ENCODE peak calls at places on chromosomes 13 and 19, in ten cellular contexts. O, I, Q, Y, K, C, Z, X, P and N are unnamed samples.
A peak's percentile ranks its signal among the peaks of the same experiment; 100 is the strongest.

GRCh38 chr19:1650627-1651009 is 1.8 kb downstream of the TCF3 start:
- DNase-seq in P (no peak), C (no peak), I (peak; percentile 30), Y (no peak), Z (no peak), X (no peak), Q (no peak), K (no peak), O (no peak), N (peak; percentile 36)

GRCh38 chr13:20489185-20489820 is 36.4 kb downstream of the CRYL1 start:
- DNase-seq in Q (no peak), C (no peak), O (peak; percentile 88), X (peak; percentile 53), K (peak; percentile 25), P (no peak), I (peak; percentile 74), Y (peak; percentile 61), Z (no peak), N (no peak)

GRCh38 chr13:111886217-111886945 is 180.6 kb upstream of the SOX1 start:
- DNase-seq in Q (no peak), O (no peak), C (no peak), K (no peak), Z (no peak), P (no peak), I (no peak), X (no peak), Y (no peak), N (no peak)

GRCh38 chr19:2014731-2015610 is 543 bp downstream of the BTBD2 start:
- DNase-seq in X (peak; percentile 68), O (peak; percentile 51), Z (no peak), Q (no peak), K (no peak), C (no peak), I (no peak), P (no peak), Y (no peak), N (peak; percentile 78)

GRCh38 chr13:39148513-39148961 is 110.3 kb downstream of the NHLRC3 start:
- DNase-seq in C (no peak), O (no peak), I (no peak), K (peak; percentile 0), Z (no peak), P (no peak), X (peak; percentile 20), Y (peak; percentile 0), Q (no peak), N (peak; percentile 84)

GRCh38 chr19:4456566-4456842 is 1.1 kb downstream of the UBXN6 start:
- DNase-seq in K (peak; percentile 52), X (peak; percentile 72), Q (no peak), C (no peak), P (peak; percentile 56), O (peak; percentile 98), Z (no peak), Y (no peak), I (no peak), N (peak; percentile 54)

GRCh38 chr13:76527041-76527440 is 359.2 kb downstream of the KCTD12 start:
- DNase-seq in Z (no peak), K (no peak), X (no peak), Y (no peak), P (no peak), Q (no peak), I (no peak), C (no peak), O (no peak), N (no peak)

GRCh38 chr19:56112313-56112709 is 8.8 kb downstream of the ZNF787 start:
- DNase-seq in I (no peak), O (no peak), Q (no peak), Y (no peak), C (no peak), Z (no peak), K (no peak), P (no peak), X (no peak), N (peak; percentile 58)

GRCh38 chr13:25771208-25771607 is 280.6 kb downstream of the SHISA2 start:
- DNase-seq in O (no peak), X (peak; percentile 65), Q (no peak), C (no peak), K (peak; percentile 34), P (no peak), I (no peak), Y (no peak), Z (no peak), N (no peak)

GRCh38 chr19:46736544-46737274 is 9.1 kb upstream of the FKRP start:
- DNase-seq in Y (peak; percentile 64), I (no peak), Q (no peak), C (no peak), X (peak; percentile 16), Z (no peak), P (peak; percentile 62), O (no peak), K (no peak), N (no peak)

GRCh38 chr19:40802300-40803169 is 3.5 kb downstream of the EGLN2 start:
- DNase-seq in X (no peak), I (no peak), Q (no peak), P (peak; percentile 74), Y (no peak), Z (no peak), O (no peak), C (no peak), K (no peak), N (peak; percentile 29)

GRCh38 chr13:25421602-25422001 is 49.8 kb downstream of the ATP8A2 start:
- DNase-seq in P (no peak), C (no peak), Z (no peak), O (no peak), Y (no peak), X (no peak), I (no peak), K (no peak), Q (no peak), N (no peak)

GRCh38 chr13:107834268-107834667 is 381.1 kb downstream of the LIG4 start:
- DNase-seq in I (no peak), C (no peak), X (no peak), O (no peak), Y (no peak), Z (no peak), P (no peak), Q (no peak), K (no peak), N (no peak)